ENCODE peak calls at places on chromosomes 3 and 15, in five cellular contexts. B, K, V, D and M are unnamed samples.

GRCh38 chr3:56693750-56694149 is 10.7 kb upstream of the TASOR start:
- DNase-seq in D (no peak), V (peak; percentile 66), B (no peak), K (peak; percentile 56), M (no peak)

GRCh38 chr15:101185336-101185735 is 66.5 kb downstream of the CHSY1 start:
- DNase-seq in V (no peak), D (no peak), B (no peak), K (no peak), M (no peak)

GRCh38 chr15:64622410-64623260 is 152.8 kb downstream of the RBPMS2 start:
- DNase-seq in D (no peak), V (no peak), K (no peak), B (no peak), M (no peak)

GRCh38 chr15:25693321-25694237 is 169.5 kb downstream of the ATP10A start:
- DNase-seq in D (peak; percentile 38), K (no peak), V (no peak), B (peak; percentile 74), M (no peak)

GRCh38 chr3:59660852-59661624 is 611.2 kb upstream of the CFAP20DC start:
- DNase-seq in B (no peak), V (no peak), D (peak; percentile 30), K (no peak), M (no peak)

GRCh38 chr3:4466783-4467521 is at the start of gene SUMF1:
- DNase-seq in D (peak; percentile 78), K (peak; percentile 79), V (peak; percentile 75), B (peak; percentile 83), M (peak; percentile 83)

GRCh38 chr3:177646749-177647148 is 449.5 kb upstream of the TBL1XR1 start:
- DNase-seq in K (no peak), B (no peak), V (no peak), D (no peak), M (no peak)

GRCh38 chr3:101963902-101964362 is 114.6 kb downstream of the NFKBIZ start:
- DNase-seq in V (no peak), B (no peak), D (peak; percentile 56), K (peak; percentile 32), M (no peak)

GRCh38 chr3:157088506-157089454 is 71.2 kb downstream of the CCNL1 start:
- DNase-seq in B (peak; percentile 96), K (peak; percentile 96), D (peak; percentile 97), V (peak; percentile 98), M (peak; percentile 97)

GRCh38 chr3:27073903-27074302 is 295.3 kb downstream of the NEK10 start:
- DNase-seq in V (no peak), D (no peak), K (no peak), B (no peak), M (no peak)

GRCh38 chr3:184347321-184348056 is 10.1 kb downstream of the FAM131A start:
- DNase-seq in B (no peak), V (no peak), K (no peak), D (peak; percentile 54), M (no peak)

GRCh38 chr3:189513281-189514151 is 117.7 kb upstream of the TP63 start:
- DNase-seq in B (no peak), V (no peak), D (no peak), K (no peak), M (no peak)

DNA sequence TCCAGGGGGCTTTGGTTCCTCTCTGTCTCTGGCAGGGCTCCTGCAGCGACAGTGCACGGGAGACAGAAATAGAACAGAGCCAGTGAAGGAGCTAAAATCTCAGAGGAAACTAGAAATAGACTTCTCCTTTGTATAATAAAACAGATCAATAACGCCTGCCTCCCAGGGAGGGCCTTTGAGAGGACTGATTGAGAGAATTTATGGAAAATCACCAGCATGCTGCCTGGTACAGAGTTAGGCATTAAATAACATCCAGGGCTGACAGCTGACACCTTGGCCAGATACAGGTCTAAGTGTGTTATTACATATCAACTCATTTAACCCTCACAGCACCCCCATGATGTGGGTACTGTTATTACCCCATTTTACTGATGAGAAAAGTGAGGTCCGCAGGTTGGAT is 34.3 kb downstream of the MGLL start:
- DNase-seq in K (no peak), B (no peak), D (no peak), V (no peak), M (no peak)
- H3K4me1 ChIP-seq in K (peaks cover 78% of the 10 kb centered on the region), B (no peaks in the 10 kb centered on the region), D (peaks cover 52% of the 10 kb centered on the region), V (peaks cover 43% of the 10 kb centered on the region), M (peaks cover 74% of the 10 kb centered on the region)

GRCh38 chr15:66389098-66389858 is 2.6 kb downstream of the MAP2K1 start:
- DNase-seq in B (no peak), D (no peak), K (no peak), V (no peak), M (no peak)
- TF ChIP-seq CTCF in B (no peak), D (no peak), K (no peak), V (no peak), M (no peak)

GRCh38 chr3:9673752-9674151 is 24.4 kb downstream of the MTMR14 start:
- DNase-seq in B (no peak), V (no peak), D (no peak), K (no peak), M (no peak)

GRCh38 chr3:9666704-9667445 is 17.6 kb downstream of the MTMR14 start:
- DNase-seq in D (no peak), K (no peak), B (no peak), V (no peak), M (no peak)

GRCh38 chr3:9673082-9673481 is 23.8 kb downstream of the MTMR14 start:
- DNase-seq in K (no peak), V (no peak), D (no peak), B (no peak), M (no peak)

GRCh38 chr3:9669720-9670432 is 20.6 kb downstream of the MTMR14 start:
- DNase-seq in D (no peak), K (no peak), V (peak; percentile 64), B (no peak), M (no peak)

DNA sequence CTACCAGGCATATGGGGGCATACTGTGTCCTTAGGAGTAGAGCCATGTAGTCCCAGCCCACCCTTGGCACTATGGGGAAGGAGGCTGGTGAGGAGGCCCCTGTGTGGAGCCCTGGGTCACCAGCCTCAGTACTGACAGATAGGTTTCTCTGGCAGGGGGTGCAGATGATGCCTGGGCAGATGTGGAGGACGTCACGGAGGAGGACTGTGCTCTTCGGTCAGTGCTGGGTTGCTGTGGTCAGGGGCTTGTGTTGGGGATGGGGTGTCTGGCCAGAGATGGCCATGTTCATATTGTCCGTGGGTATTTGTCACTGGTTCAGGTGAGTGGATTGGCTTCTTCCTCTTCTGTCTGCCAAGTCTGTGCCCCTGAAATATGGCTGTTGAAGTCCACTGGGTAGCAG is 20.0 kb downstream of the MTMR14 start:
- DNase-seq in D (no peak), B (no peak), V (no peak), K (no peak), M (no peak)
- H3K4me1 ChIP-seq in D (peaks cover 2% of the 10 kb centered on the region), B (no peaks in the 10 kb centered on the region), V (peaks cover 26% of the 10 kb centered on the region), K (peaks cover 17% of the 10 kb centered on the region), M (peaks cover 64% of the 10 kb centered on the region)

GRCh38 chr3:196989721-196990262 is 21.2 kb upstream of the PIGZ start:
- DNase-seq in V (no peak), D (no peak), K (no peak), B (no peak), M (no peak)

GRCh38 chr3:196987022-196987421 is 18.4 kb upstream of the PIGZ start:
- DNase-seq in D (no peak), K (no peak), B (no peak), V (no peak), M (no peak)

GRCh38 chr3:196985954-196986885 is 17.6 kb upstream of the PIGZ start:
- DNase-seq in V (no peak), D (no peak), K (no peak), B (no peak), M (no peak)

GRCh38 chr3:196990654-196991053 is 22.0 kb upstream of the PIGZ start:
- DNase-seq in K (no peak), D (no peak), V (no peak), B (peak; percentile 20), M (no peak)

GRCh38 chr3:196988241-196989029 is 19.8 kb upstream of the PIGZ start:
- DNase-seq in K (no peak), D (no peak), B (peak; percentile 68), V (peak; percentile 44), M (no peak)
- TF ChIP-seq CTCF in K (no peak), D (no peak), B (peak; percentile 61), V (peak; percentile 22), M (no peak)

DNA sequence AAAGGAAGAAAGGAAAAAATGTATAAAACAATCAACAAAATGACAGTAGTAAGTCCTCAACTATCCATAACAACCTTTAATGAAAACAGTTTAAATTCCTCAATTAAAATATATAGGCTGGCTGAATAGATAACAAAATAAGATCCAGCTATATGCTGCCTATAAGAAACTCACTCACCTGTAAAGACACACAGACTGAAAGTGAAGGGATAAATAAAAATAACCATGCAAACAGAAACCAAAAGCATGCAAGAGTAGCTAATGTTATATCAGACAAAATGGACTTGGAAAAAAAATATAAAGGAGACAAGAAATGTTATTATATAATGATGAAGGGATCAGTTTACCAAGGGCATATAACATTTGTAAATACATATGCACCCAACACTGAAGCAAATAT is 51.2 kb downstream of the AP4E1 start:
- DNase-seq in V (no peak), D (no peak), B (no peak), K (no peak), M (no peak)
- H3K4me1 ChIP-seq in V (no peaks in the 10 kb centered on the region), D (no peaks in the 10 kb centered on the region), B (no peaks in the 10 kb centered on the region), K (no peaks in the 10 kb centered on the region), M (no peaks in the 10 kb centered on the region)